ENCODE peak calls at places on chromosome 1, in seven cellular contexts. F, C, B, Z, W, S and L are unnamed samples.

GRCh38 chr1:3323021-3323790 is 131.3 kb upstream of the ARHGEF16 start:
- DNase-seq in C (no peak), W (no peak), S (peak), B (no peak), Z (no peak), F (no peak), L (peak)

GRCh38 chr1:228830185-228830953 is 95.1 kb downstream of the RHOU start:
- DNase-seq in W (no peak), B (no peak), S (no peak), C (no peak), Z (no peak), F (peak), L (peak)

GRCh38 chr1:1210726-1211540 is 3.0 kb downstream of the TNFRSF4 start:
- DNase-seq in F (no peak), W (no peak), S (no peak), C (no peak), B (no peak), Z (no peak), L (no peak)

GRCh38 chr1:11272544-11272841 is 505 bp upstream of the UBIAD1 start:
- DNase-seq in Z (no peak), B (no peak), C (no peak), S (no peak), F (no peak), W (no peak), L (no peak)

GRCh38 chr1:167522246-167522645 is 3.9 kb upstream of the CD247 start:
- DNase-seq in C (no peak), W (no peak), B (no peak), Z (no peak), S (no peak), F (no peak), L (no peak)

GRCh38 chr1:50474859-50475809 is 51.9 kb upstream of the DMRTA2 start:
- DNase-seq in C (peak), B (no peak), F (peak), Z (peak), S (peak), W (peak), L (no peak)

GRCh38 chr1:17122449-17123194 is 3.4 kb upstream of the PADI2 start:
- DNase-seq in C (no peak), W (no peak), B (no peak), F (no peak), S (no peak), Z (peak), L (no peak)

GRCh38 chr1:27399251-27399885 is 6.9 kb downstream of the GPR3 start:
- DNase-seq in S (no peak), Z (no peak), W (no peak), B (no peak), C (no peak), F (no peak), L (no peak)

GRCh38 chr1:28180310-28181305 is 4.1 kb upstream of the PTAFR start:
- DNase-seq in Z (no peak), S (peak), W (no peak), F (no peak), C (no peak), B (no peak), L (no peak)

GRCh38 chr1:16117369-16117768 is 38.5 kb downstream of the EPHA2 start:
- DNase-seq in Z (no peak), S (no peak), C (no peak), F (no peak), B (no peak), W (no peak), L (no peak)

GRCh38 chr1:220680085-220680687 is 10.0 kb upstream of the C1orf115 start:
- DNase-seq in W (peak), Z (peak), C (peak), S (peak), F (peak), B (no peak), L (no peak)

GRCh38 chr1:37719572-37720195 is 27.4 kb downstream of the CDCA8 start:
- DNase-seq in S (no peak), C (no peak), W (no peak), Z (no peak), B (no peak), F (no peak), L (no peak)

GRCh38 chr1:112517231-112517630 is 8.5 kb downstream of the WNT2B start:
- DNase-seq in S (no peak), B (no peak), W (no peak), Z (no peak), C (no peak), F (no peak), L (no peak)